ENCODE peak calls at places on chromosomes 7 and 10, in ten cellular contexts. One of them, this sample, is unnamed.

GRCh38 chr10:88120599-88121333 is 257.3 kb downstream of the PTEN start:
- DNase-seq in OCI-LY7: peak; percentile 59
- DNase-seq in effector CD4-positive, alpha-beta T cell: no peak
- DNase-seq in body of pancreas: no peak
- DNase-seq in nephron progenitor cell: no peak
- DNase-seq in mucosa of gallbladder: no peak
- DNase-seq in left cardiac atrium: no peak
- DNase-seq in BE2C: no peak
- DNase-seq in ELR: no peak
- DNase-seq in ACHN: no peak
- DNase-seq in this sample: no peak

GRCh38 chr7:55534916-55535636 is 37.2 kb downstream of the VOPP1 start:
- DNase-seq in OCI-LY7: peak; percentile 56
- DNase-seq in effector CD4-positive, alpha-beta T cell: no peak
- DNase-seq in body of pancreas: no peak
- DNase-seq in nephron progenitor cell: no peak
- DNase-seq in mucosa of gallbladder: no peak
- DNase-seq in left cardiac atrium: no peak
- DNase-seq in BE2C: no peak
- DNase-seq in ELR: no peak
- DNase-seq in ACHN: no peak
- DNase-seq in this sample: no peak

GRCh38 chr10:100977436-100977835 is 8.1 kb downstream of the SEMA4G start:
- DNase-seq in OCI-LY7: no peak
- DNase-seq in effector CD4-positive, alpha-beta T cell: no peak
- DNase-seq in body of pancreas: no peak
- DNase-seq in nephron progenitor cell: no peak
- DNase-seq in mucosa of gallbladder: no peak
- DNase-seq in left cardiac atrium: no peak
- DNase-seq in BE2C: no peak
- DNase-seq in ELR: no peak
- DNase-seq in ACHN: no peak
- DNase-seq in this sample: no peak

GRCh38 chr10:128664729-128665128 is 538.5 kb upstream of the MKI67 start:
- DNase-seq in OCI-LY7: no peak
- DNase-seq in effector CD4-positive, alpha-beta T cell: no peak
- DNase-seq in body of pancreas: no peak
- DNase-seq in nephron progenitor cell: no peak
- DNase-seq in mucosa of gallbladder: no peak
- DNase-seq in left cardiac atrium: no peak
- DNase-seq in BE2C: no peak
- DNase-seq in ELR: no peak
- DNase-seq in ACHN: no peak
- DNase-seq in this sample: no peak

GRCh38 chr10:114389429-114389828 is 14.9 kb downstream of the AFAP1L2 start:
- DNase-seq in OCI-LY7: no peak
- DNase-seq in effector CD4-positive, alpha-beta T cell: no peak
- DNase-seq in body of pancreas: peak; percentile 74
- DNase-seq in nephron progenitor cell: no peak
- DNase-seq in mucosa of gallbladder: peak; percentile 48
- DNase-seq in left cardiac atrium: peak; percentile 73
- DNase-seq in BE2C: no peak
- DNase-seq in ELR: peak; percentile 83
- DNase-seq in ACHN: peak; percentile 74
- DNase-seq in this sample: no peak

GRCh38 chr10:22737587-22737986 is 23.2 kb upstream of the PIP4K2A start:
- DNase-seq in OCI-LY7: no peak
- DNase-seq in effector CD4-positive, alpha-beta T cell: no peak
- DNase-seq in body of pancreas: no peak
- DNase-seq in nephron progenitor cell: no peak
- DNase-seq in mucosa of gallbladder: no peak
- DNase-seq in left cardiac atrium: peak; percentile 53
- DNase-seq in BE2C: no peak
- DNase-seq in ELR: peak; percentile 90
- DNase-seq in ACHN: peak; percentile 8
- DNase-seq in this sample: no peak

GRCh38 chr7:10360050-10360449 is 613.6 kb upstream of the PHF14 start:
- DNase-seq in OCI-LY7: no peak
- DNase-seq in effector CD4-positive, alpha-beta T cell: no peak
- DNase-seq in body of pancreas: no peak
- DNase-seq in nephron progenitor cell: no peak
- DNase-seq in mucosa of gallbladder: no peak
- DNase-seq in left cardiac atrium: no peak
- DNase-seq in BE2C: no peak
- DNase-seq in ELR: no peak
- DNase-seq in ACHN: no peak
- DNase-seq in this sample: no peak

GRCh38 chr10:117718970-117719369 is 176.4 kb downstream of the EMX2 start:
- DNase-seq in OCI-LY7: no peak
- DNase-seq in effector CD4-positive, alpha-beta T cell: no peak
- DNase-seq in body of pancreas: no peak
- DNase-seq in nephron progenitor cell: no peak
- DNase-seq in mucosa of gallbladder: no peak
- DNase-seq in left cardiac atrium: no peak
- DNase-seq in BE2C: no peak
- DNase-seq in ELR: no peak
- DNase-seq in ACHN: no peak
- DNase-seq in this sample: no peak

GRCh38 chr10:598415-599170 is 90.9 kb downstream of the DIP2C start:
- DNase-seq in OCI-LY7: no peak
- DNase-seq in effector CD4-positive, alpha-beta T cell: no peak
- DNase-seq in body of pancreas: no peak
- DNase-seq in nephron progenitor cell: no peak
- DNase-seq in mucosa of gallbladder: no peak
- DNase-seq in left cardiac atrium: no peak
- DNase-seq in BE2C: no peak
- DNase-seq in ELR: peak; percentile 84
- DNase-seq in ACHN: peak; percentile 94
- DNase-seq in this sample: no peak

GRCh38 chr10:28429573-28430216 is 103.2 kb upstream of the WAC start:
- DNase-seq in OCI-LY7: no peak
- DNase-seq in effector CD4-positive, alpha-beta T cell: no peak
- DNase-seq in body of pancreas: no peak
- DNase-seq in nephron progenitor cell: no peak
- DNase-seq in mucosa of gallbladder: no peak
- DNase-seq in left cardiac atrium: no peak
- DNase-seq in BE2C: peak; percentile 8
- DNase-seq in ELR: peak; percentile 28
- DNase-seq in ACHN: peak; percentile 24
- DNase-seq in this sample: no peak

GRCh38 chr10:70901276-70901878 is 13.0 kb upstream of the PCBD1 start:
- DNase-seq in OCI-LY7: no peak
- DNase-seq in effector CD4-positive, alpha-beta T cell: no peak
- DNase-seq in body of pancreas: peak; percentile 10
- DNase-seq in nephron progenitor cell: no peak
- DNase-seq in mucosa of gallbladder: no peak
- DNase-seq in left cardiac atrium: peak; percentile 12
- DNase-seq in BE2C: no peak
- DNase-seq in ELR: no peak
- DNase-seq in ACHN: no peak
- DNase-seq in this sample: no peak

GRCh38 chr10:47309403-47310089 is 9.5 kb downstream of the GDF10 start:
- DNase-seq in OCI-LY7: no peak
- DNase-seq in effector CD4-positive, alpha-beta T cell: no peak
- DNase-seq in body of pancreas: no peak
- DNase-seq in nephron progenitor cell: no peak
- DNase-seq in mucosa of gallbladder: no peak
- DNase-seq in left cardiac atrium: no peak
- DNase-seq in BE2C: no peak
- DNase-seq in ELR: peak; percentile 23
- DNase-seq in ACHN: peak; percentile 11
- DNase-seq in this sample: no peak

GRCh38 chr10:60172363-60172990 is 217.2 kb downstream of the ANK3 start:
- DNase-seq in OCI-LY7: no peak
- DNase-seq in effector CD4-positive, alpha-beta T cell: no peak
- DNase-seq in body of pancreas: no peak
- DNase-seq in nephron progenitor cell: no peak
- DNase-seq in mucosa of gallbladder: peak; percentile 27
- DNase-seq in left cardiac atrium: no peak
- DNase-seq in BE2C: no peak
- DNase-seq in ELR: no peak
- DNase-seq in ACHN: no peak
- DNase-seq in this sample: no peak

GRCh38 chr7:57449904-57450303 is at the start of gene ZNF716:
- DNase-seq in OCI-LY7: no peak
- DNase-seq in effector CD4-positive, alpha-beta T cell: no peak
- DNase-seq in body of pancreas: no peak
- DNase-seq in nephron progenitor cell: no peak
- DNase-seq in mucosa of gallbladder: no peak
- DNase-seq in left cardiac atrium: no peak
- DNase-seq in BE2C: no peak
- DNase-seq in ELR: no peak
- DNase-seq in ACHN: no peak
- DNase-seq in this sample: no peak

GRCh38 chr7:147513451-147513850 is 1077.1 kb upstream of the C7orf33 start:
- DNase-seq in OCI-LY7: no peak
- DNase-seq in effector CD4-positive, alpha-beta T cell: no peak
- DNase-seq in body of pancreas: peak; percentile 11
- DNase-seq in nephron progenitor cell: no peak
- DNase-seq in mucosa of gallbladder: no peak
- DNase-seq in left cardiac atrium: no peak
- DNase-seq in BE2C: no peak
- DNase-seq in ELR: no peak
- DNase-seq in ACHN: no peak
- DNase-seq in this sample: no peak

GRCh38 chr10:10055656-10056445 is 961.8 kb upstream of the CELF2 start:
- DNase-seq in OCI-LY7: no peak
- DNase-seq in effector CD4-positive, alpha-beta T cell: no peak
- DNase-seq in body of pancreas: no peak
- DNase-seq in nephron progenitor cell: no peak
- DNase-seq in mucosa of gallbladder: no peak
- DNase-seq in left cardiac atrium: no peak
- DNase-seq in BE2C: no peak
- DNase-seq in ELR: no peak
- DNase-seq in ACHN: no peak
- DNase-seq in this sample: no peak

GRCh38 chr10:87626422-87626892 is 33.2 kb upstream of the PAPSS2 start:
- DNase-seq in OCI-LY7: no peak
- DNase-seq in effector CD4-positive, alpha-beta T cell: no peak
- DNase-seq in body of pancreas: no peak
- DNase-seq in nephron progenitor cell: no peak
- DNase-seq in mucosa of gallbladder: no peak
- DNase-seq in left cardiac atrium: no peak
- DNase-seq in BE2C: no peak
- DNase-seq in ELR: no peak
- DNase-seq in ACHN: no peak
- DNase-seq in this sample: no peak